ENCODE peak calls at places on chromosomes 7 and 10, in six cellular contexts. R is IMR-90, H is esophagus squamous epithelium, P is sigmoid colon, L is uterus, Z is suprapubic skin. Q is an unnamed sample.

GRCh38 chr7:131300572-131301466 is 26.9 kb upstream of the MKLN1 start:
- DNase-seq in R (no peak), H (no peak), P (no peak), L (no peak), Z (no peak), Q (no peak)

GRCh38 chr7:64888901-64889685 is 14.0 kb upstream of the ZNF273 start:
- DNase-seq in R (no peak), H (no peak), P (no peak), L (no peak), Z (peak), Q (no peak)

GRCh38 chr10:14738011-14738510 is 36.6 kb downstream of the FAM107B start:
- DNase-seq in R (no peak), H (no peak), P (no peak), L (no peak), Z (no peak), Q (no peak)

GRCh38 chr7:110775046-110775445 is 315.9 kb upstream of the LRRN3 start:
- DNase-seq in R (peak), H (no peak), P (no peak), L (no peak), Z (no peak), Q (no peak)

GRCh38 chr7:16430133-16430532 is 8.8 kb upstream of the CRPPA start:
- DNase-seq in R (peak), H (no peak), P (no peak), L (no peak), Z (no peak), Q (no peak)

GRCh38 chr7:36023025-36023424 is 130.0 kb upstream of the EEPD1 start:
- DNase-seq in R (no peak), H (no peak), P (no peak), L (no peak), Z (no peak), Q (no peak)

GRCh38 chr7:70776627-70777101 is 355.3 kb upstream of the GALNT17 start:
- DNase-seq in R (peak), H (no peak), P (no peak), L (peak), Z (no peak), Q (no peak)

GRCh38 chr10:129755075-129756020 is 208.7 kb downstream of the EBF3 start:
- DNase-seq in R (no peak), H (no peak), P (peak), L (peak), Z (peak), Q (no peak)

GRCh38 chr7:102318482-102318971 is 31.9 kb downstream of the SH2B2 start:
- DNase-seq in R (peak), H (no peak), P (no peak), L (no peak), Z (no peak), Q (no peak)

GRCh38 chr7:94912085-94912484 is 4.7 kb downstream of the PPP1R9A start:
- DNase-seq in R (no peak), H (no peak), P (no peak), L (no peak), Z (no peak), Q (no peak)

GRCh38 chr7:7569615-7570014 is 2.9 kb downstream of the MIOS start:
- DNase-seq in R (no peak), H (no peak), P (no peak), L (no peak), Z (no peak), Q (no peak)

GRCh38 chr10:130820880-130821482 is 490.5 kb downstream of the TCERG1L start:
- DNase-seq in R (no peak), H (no peak), P (no peak), L (no peak), Z (no peak), Q (no peak)

GRCh38 chr7:2572101-2572842 is 13.5 kb downstream of the IQCE start:
- DNase-seq in R (peak), H (no peak), P (no peak), L (no peak), Z (no peak), Q (no peak)

GRCh38 chr7:102841290-102841689 is 71.5 kb upstream of the LRRC17 start:
- DNase-seq in R (no peak), H (no peak), P (no peak), L (no peak), Z (no peak), Q (no peak)

GRCh38 chr10:33623677-33624076 is 289.2 kb upstream of the NRP1 start:
- DNase-seq in R (no peak), H (no peak), P (no peak), L (no peak), Z (no peak), Q (no peak)

GRCh38 chr7:23530901-23531793 is 634 bp downstream of the TRA2A start:
- DNase-seq in R (peak), H (no peak), P (peak), L (peak), Z (peak), Q (peak)

GRCh38 chr10:71468363-71469094 is 71.8 kb downstream of the CDH23 start:
- DNase-seq in R (no peak), H (no peak), P (no peak), L (no peak), Z (no peak), Q (no peak)

GRCh38 chr7:116438274-116438673 is 61.3 kb upstream of the CAV2 start:
- DNase-seq in R (peak), H (no peak), P (no peak), L (no peak), Z (no peak), Q (no peak)

GRCh38 chr7:127620406-127621233 is 2.7 kb upstream of the PAX4 start:
- DNase-seq in R (no peak), H (no peak), P (no peak), L (no peak), Z (no peak), Q (no peak)

GRCh38 chr10:51860257-51860656 is 160.9 kb upstream of the CSTF2T start:
- DNase-seq in R (peak), H (no peak), P (peak), L (peak), Z (no peak), Q (peak)

GRCh38 chr7:83976302-83976701 is 218.3 kb downstream of the SEMA3A start:
- DNase-seq in R (peak), H (no peak), P (no peak), L (no peak), Z (no peak), Q (no peak)

GRCh38 chr10:59382831-59383295 is 20.5 kb upstream of the FAM13C start:
- DNase-seq in R (peak), H (no peak), P (no peak), L (no peak), Z (no peak), Q (no peak)

GRCh38 chr10:13784067-13784466 is 197.3 kb downstream of the PRPF18 start:
- DNase-seq in R (peak), H (no peak), P (no peak), L (no peak), Z (no peak), Q (no peak)

GRCh38 chr10:86260564-86260963 is 106.0 kb downstream of the GRID1 start:
- DNase-seq in R (no peak), H (no peak), P (no peak), L (no peak), Z (peak), Q (no peak)

GRCh38 chr7:23680417-23681405 is 712 bp downstream of the FAM221A start:
- DNase-seq in R (peak), H (no peak), P (peak), L (peak), Z (no peak), Q (no peak)

GRCh38 chr7:151724920-151725584 is 151.9 kb downstream of the PRKAG2 start:
- DNase-seq in R (no peak), H (no peak), P (no peak), L (no peak), Z (no peak), Q (no peak)

GRCh38 chr10:124005991-124006392 is 87.4 kb downstream of the CHST15 start:
- DNase-seq in R (no peak), H (no peak), P (peak), L (no peak), Z (peak), Q (no peak)

GRCh38 chr10:59300386-59300785 is 62.0 kb downstream of the FAM13C start:
- DNase-seq in R (no peak), H (no peak), P (no peak), L (no peak), Z (no peak), Q (no peak)

GRCh38 chr10:83153714-83154113 is 985.6 kb upstream of the GHITM start:
- DNase-seq in R (no peak), H (no peak), P (no peak), L (no peak), Z (no peak), Q (no peak)

GRCh38 chr10:61642692-61643091 is 20.0 kb upstream of the CABCOCO1 start:
- DNase-seq in R (peak), H (no peak), P (no peak), L (no peak), Z (no peak), Q (no peak)

GRCh38 chr10:124059552-124059951 is 33.8 kb downstream of the CHST15 start:
- DNase-seq in R (no peak), H (no peak), P (no peak), L (no peak), Z (no peak), Q (no peak)

GRCh38 chr10:26737730-26738129 is 40.2 kb downstream of the PDSS1 start:
- DNase-seq in R (peak), H (no peak), P (no peak), L (no peak), Z (no peak), Q (peak)

GRCh38 chr10:34954142-34954541 is 136.0 kb downstream of the CUL2 start:
- DNase-seq in R (no peak), H (peak), P (no peak), L (no peak), Z (peak), Q (no peak)

GRCh38 chr7:141220263-141220662 is 146.4 kb downstream of the TMEM178B start:
- DNase-seq in R (no peak), H (no peak), P (no peak), L (no peak), Z (no peak), Q (no peak)

GRCh38 chr10:64156131-64156530 is 634.9 kb downstream of the REEP3 start:
- DNase-seq in R (no peak), H (no peak), P (no peak), L (no peak), Z (no peak), Q (no peak)

GRCh38 chr10:970311-971149 is 17.7 kb upstream of the GTPBP4 start:
- DNase-seq in R (no peak), H (no peak), P (no peak), L (no peak), Z (no peak), Q (no peak)

GRCh38 chr10:110746969-110747608 is 103.0 kb downstream of the RBM20 start:
- DNase-seq in R (no peak), H (no peak), P (no peak), L (no peak), Z (no peak), Q (no peak)
- TF ChIP-seq POLR2A in R (no peak), H (no peak), P (no peak), L (no peak), Z (no peak), Q (no peak)

GRCh38 chr7:81008901-81009300 is 90.0 kb upstream of the SEMA3C start:
- DNase-seq in R (no peak), H (no peak), P (no peak), L (no peak), Z (no peak), Q (no peak)

GRCh38 chr7:81013036-81013435 is 94.2 kb upstream of the SEMA3C start:
- DNase-seq in R (peak), H (no peak), P (no peak), L (no peak), Z (no peak), Q (no peak)

DNA sequence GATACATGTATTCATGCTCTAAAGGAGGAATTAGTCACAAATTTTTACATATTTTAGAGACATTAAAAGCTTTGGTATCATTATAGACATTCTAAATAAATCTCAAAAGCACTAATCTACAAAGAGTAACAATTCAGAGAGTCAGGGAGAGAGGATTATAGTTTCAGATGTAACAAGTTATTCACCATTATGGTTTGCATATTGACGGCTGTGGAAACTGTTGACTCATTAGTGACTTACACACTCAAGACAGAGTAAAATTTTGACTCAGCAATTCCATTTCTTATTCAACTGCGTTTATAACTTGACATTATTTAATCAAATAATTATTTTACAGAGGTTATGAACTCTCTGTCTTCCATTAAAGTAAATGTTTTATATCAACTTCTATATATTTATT is 95.4 kb upstream of the SEMA3C start:
- DNase-seq in R (peak), H (no peak), P (no peak), L (no peak), Z (no peak), Q (no peak)
- TF ChIP-seq POLR2A in R (no peak), H (no peak), P (no peak), L (no peak), Z (no peak), Q (no peak)

GRCh38 chr10:132397671-132398565 is 918 bp downstream of the PWWP2B start:
- DNase-seq in R (peak), H (no peak), P (peak), L (peak), Z (no peak), Q (peak)
- TF ChIP-seq POLR2A in R (peak), H (no peak), P (no peak), L (no peak), Z (no peak), Q (no peak)

DNA sequence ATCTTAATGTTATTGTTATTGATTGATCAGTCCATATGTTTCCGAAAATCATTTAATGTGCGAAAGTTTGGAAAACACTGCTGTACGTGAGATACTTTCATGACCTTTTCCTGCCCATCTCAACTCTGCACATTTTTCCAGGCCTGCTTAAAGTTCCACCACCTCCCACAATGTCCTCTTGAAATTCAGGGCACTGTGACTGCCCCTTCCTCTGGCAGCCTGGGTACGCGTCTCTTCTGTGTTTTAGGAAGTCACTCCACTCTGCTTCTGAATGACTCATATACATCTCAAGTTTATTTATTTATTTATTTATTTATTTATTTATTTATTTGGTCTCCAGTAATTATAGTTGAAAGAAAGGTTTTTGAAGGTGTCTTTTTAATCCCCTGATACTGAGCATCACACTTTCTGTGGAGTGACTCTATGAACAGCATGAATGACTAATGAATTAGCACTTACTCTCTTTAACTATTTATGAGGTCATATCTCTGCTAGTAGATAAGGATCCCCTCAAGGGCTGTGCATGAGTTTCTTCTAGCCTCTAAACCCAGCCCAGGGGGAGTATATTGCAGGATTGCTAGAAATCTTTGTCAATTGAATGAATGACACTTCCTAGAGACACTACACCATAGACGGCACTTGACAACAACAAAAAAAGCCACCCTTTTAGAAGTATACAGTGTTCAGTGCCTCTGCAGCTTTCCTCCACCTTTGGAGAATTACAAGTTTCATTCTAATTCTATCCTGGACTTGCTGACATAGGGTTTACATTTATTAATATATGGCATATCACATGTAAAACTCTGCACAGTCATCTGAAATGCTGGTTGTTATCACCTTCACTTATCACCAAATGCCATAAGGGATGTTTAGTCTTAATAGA is 2.2 kb downstream of the MACC1 start:
- DNase-seq in R (no peak), H (no peak), P (no peak), L (no peak), Z (no peak), Q (no peak)
- TF ChIP-seq POLR2A in R (no peak), H (no peak), P (no peak), L (no peak), Z (no peak), Q (no peak)

GRCh38 chr7:159040146-159040545 is 104.5 kb downstream of the VIPR2 start:
- DNase-seq in R (no peak), H (no peak), P (peak), L (no peak), Z (no peak), Q (no peak)
- TF ChIP-seq POLR2A in R (no peak), H (no peak), P (no peak), L (no peak), Z (no peak), Q (no peak)

GRCh38 chr7:99140813-99141212 is 3.1 kb downstream of the SMURF1 start:
- DNase-seq in R (no peak), H (no peak), P (no peak), L (no peak), Z (no peak), Q (no peak)

GRCh38 chr7:99142727-99143521 is 984 bp downstream of the SMURF1 start:
- DNase-seq in R (peak), H (peak), P (peak), L (peak), Z (peak), Q (peak)

GRCh38 chr7:99141334-99141733 is 2.6 kb downstream of the SMURF1 start:
- DNase-seq in R (no peak), H (no peak), P (no peak), L (no peak), Z (no peak), Q (no peak)

GRCh38 chr7:99143522-99143852 is 421 bp downstream of the SMURF1 start:
- DNase-seq in R (no peak), H (no peak), P (no peak), L (no peak), Z (no peak), Q (no peak)

GRCh38 chr7:99141756-99142726 is 1.9 kb downstream of the SMURF1 start:
- DNase-seq in R (peak), H (no peak), P (peak), L (peak), Z (peak), Q (peak)
- TF ChIP-seq POLR2A in R (peak), H (no peak), P (no peak), L (peak), Z (no peak), Q (peak)

Q was measured in gastrocnemius medialis.